ENCODE peak calls at places on chromosomes 6 and 20, in seven cellular contexts. J, G, E, H, F, S and W are unnamed samples.

GRCh38 chr6:129671442-129672344 is 38.3 kb downstream of the ARHGAP18 start:
- DNase-seq in J (peak), G (no peak), E (no peak), H (peak), F (no peak), S (peak), W (peak)

GRCh38 chr6:107185570-107185969 is 70.3 kb upstream of the BEND3 start:
- DNase-seq in J (no peak), G (no peak), E (no peak), H (no peak), F (no peak), S (peak), W (no peak)

GRCh38 chr20:47392015-47392720 is 35.7 kb upstream of the ZMYND8 start:
- DNase-seq in J (no peak), G (peak), E (no peak), H (peak), F (no peak), S (peak), W (peak)

GRCh38 chr20:62330576-62331317 is 27.9 kb downstream of the ADRM1 start:
- DNase-seq in J (no peak), G (no peak), E (no peak), H (no peak), F (no peak), S (no peak), W (no peak)

GRCh38 chr6:168884646-168885086 is 369.0 kb downstream of the THBS2 start:
- DNase-seq in J (peak), G (peak), E (peak), H (peak), F (peak), S (peak), W (peak)

GRCh38 chr20:59015812-59016711 is 3.2 kb upstream of the TUBB1 start:
- DNase-seq in J (no peak), G (no peak), E (no peak), H (no peak), F (no peak), S (no peak), W (no peak)

GRCh38 chr6:114941078-114941477 is 598.3 kb upstream of the HS3ST5 start:
- DNase-seq in J (no peak), G (no peak), E (no peak), H (no peak), F (no peak), S (no peak), W (no peak)

GRCh38 chr6:137911675-137912158 is 44.7 kb downstream of the TNFAIP3 start:
- DNase-seq in J (no peak), G (no peak), E (no peak), H (no peak), F (no peak), S (no peak), W (no peak)